ENCODE peak calls at places on chromosomes 4 and X, in seven cellular contexts. E is DND-41, K is transverse colon, P is cardiac muscle cell, U is left lung, T is neural progenitor cell, V is tibial nerve. B is an unnamed sample.

GRCh38 chrX:149513713-149514427 is 8.8 kb upstream of the IDS start:
- DNase-seq in E (peak; percentile 47), K (no peak), P (peak; percentile 70), U (no peak), T (no peak), V (peak; percentile 11), B (no peak)

GRCh38 chr4:88629826-88630225 is 37.5 kb downstream of the HERC3 start:
- DNase-seq in E (no peak), K (no peak), P (no peak), U (no peak), T (no peak), V (no peak), B (no peak)

GRCh38 chrX:119235872-119236598 is at the start of gene PGRMC1:
- DNase-seq in E (peak; percentile 83), K (peak; percentile 84), P (peak; percentile 86), U (peak; percentile 93), T (peak; percentile 90), V (peak; percentile 72), B (peak; percentile 76)

GRCh38 chr4:7331682-7332000 is 103.1 kb downstream of the PSAPL1 start:
- DNase-seq in E (no peak), K (no peak), P (no peak), U (peak; percentile 39), T (no peak), V (no peak), B (no peak)

GRCh38 chr4:68074397-68074796 is 55.3 kb downstream of the TMPRSS11F start:
- DNase-seq in E (no peak), K (no peak), P (no peak), U (no peak), T (no peak), V (no peak), B (no peak)

GRCh38 chr4:107666134-107666533 is 53.9 kb downstream of the PAPSS1 start:
- DNase-seq in E (no peak), K (no peak), P (peak; percentile 68), U (no peak), T (peak; percentile 10), V (no peak), B (no peak)

GRCh38 chr4:145177511-145177905 is 2.9 kb downstream of the OTUD4 start:
- DNase-seq in E (no peak), K (no peak), P (peak; percentile 54), U (no peak), T (no peak), V (no peak), B (no peak)

GRCh38 chrX:102950908-102951866 is 14.1 kb downstream of the RAB40AL start:
- DNase-seq in E (peak; percentile 56), K (peak; percentile 44), P (peak; percentile 50), U (no peak), T (peak; percentile 58), V (peak; percentile 63), B (peak; percentile 26)

GRCh38 chr4:82515705-82516104 is 46.1 kb downstream of the TMEM150C start:
- DNase-seq in E (no peak), K (no peak), P (peak; percentile 96), U (no peak), T (no peak), V (peak; percentile 59), B (no peak)

GRCh38 chr4:78020677-78021076 is 36.4 kb upstream of the FRAS1 start:
- DNase-seq in E (no peak), K (no peak), P (no peak), U (no peak), T (no peak), V (no peak), B (no peak)

GRCh38 chr4:1511441-1512041 is 105.3 kb upstream of the NKX1-1 start:
- DNase-seq in E (no peak), K (no peak), P (peak; percentile 22), U (peak; percentile 76), T (no peak), V (peak; percentile 17), B (no peak)

GRCh38 chrX:28920554-28920953 is 333.3 kb downstream of the IL1RAPL1 start:
- DNase-seq in E (no peak), K (no peak), P (no peak), U (no peak), T (no peak), V (no peak), B (no peak)

GRCh38 chr4:921830-922331 is 10.2 kb downstream of the GAK start:
- DNase-seq in E (peak; percentile 26), K (peak; percentile 26), P (no peak), U (peak; percentile 49), T (no peak), V (no peak), B (no peak)

GRCh38 chr4:3532714-3533336 is 603 bp upstream of the LRPAP1 start:
- DNase-seq in E (no peak), K (no peak), P (no peak), U (no peak), T (peak; percentile 45), V (no peak), B (no peak)

GRCh38 chrX:68832516-68833447 is 4.0 kb downstream of the EFNB1 start:
- DNase-seq in E (no peak), K (no peak), P (no peak), U (no peak), T (peak; percentile 28), V (no peak), B (no peak)

GRCh38 chr4:62618042-62618441 is 1417.9 kb downstream of the ADGRL3 start:
- DNase-seq in E (no peak), K (no peak), P (no peak), U (no peak), T (no peak), V (no peak), B (no peak)

GRCh38 chrX:13119386-13119785 is 75.0 kb upstream of the FAM9C start:
- DNase-seq in E (no peak), K (no peak), P (peak; percentile 44), U (no peak), T (peak; percentile 55), V (no peak), B (no peak)

GRCh38 chrX:13448941-13449340 is 120.5 kb upstream of the EGFL6 start:
- DNase-seq in E (no peak), K (no peak), P (no peak), U (no peak), T (no peak), V (peak; percentile 14), B (no peak)

GRCh38 chrX:37745354-37745753 is 34.5 kb upstream of the CYBB start:
- DNase-seq in E (peak; percentile 84), K (peak; percentile 84), P (peak; percentile 72), U (peak; percentile 79), T (peak; percentile 71), V (peak; percentile 73), B (peak; percentile 85)

GRCh38 chr4:46506876-46507275 is 116.9 kb upstream of the GABRA2 start:
- DNase-seq in E (no peak), K (no peak), P (peak; percentile 6), U (no peak), T (no peak), V (no peak), B (no peak)

GRCh38 chr4:141971854-141972253 is 335.5 kb downstream of the IL15 start:
- DNase-seq in E (no peak), K (no peak), P (no peak), U (no peak), T (no peak), V (no peak), B (no peak)

GRCh38 chrX:71184092-71184491 is 38.9 kb upstream of the GJB1 start:
- DNase-seq in E (no peak), K (no peak), P (no peak), U (no peak), T (no peak), V (no peak), B (no peak)

GRCh38 chrX:138761380-138761779 is 49.9 kb upstream of the FGF13 start:
- DNase-seq in E (no peak), K (no peak), P (no peak), U (no peak), T (no peak), V (no peak), B (no peak)

DNA sequence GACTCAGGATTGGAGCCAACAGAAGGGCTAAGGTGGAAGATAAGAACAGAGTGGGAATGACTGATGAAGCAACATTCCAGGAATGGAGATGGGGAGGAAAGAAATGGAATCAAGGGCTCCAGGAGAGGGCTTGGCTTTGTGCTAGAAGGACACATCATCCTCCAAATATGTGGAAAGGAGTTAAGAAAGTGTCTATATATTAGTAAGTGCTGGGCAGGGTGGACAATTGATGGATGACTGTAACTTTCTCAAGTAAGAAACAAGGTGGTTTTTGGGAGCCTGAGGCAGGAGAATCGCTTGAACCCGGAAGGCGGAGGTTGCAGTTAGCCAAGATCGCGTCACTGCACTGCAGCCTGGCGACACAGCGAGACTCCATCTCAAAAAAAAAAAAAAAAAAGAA is 71.6 kb upstream of the NFKB1 start:
- DNase-seq in E (no peak), K (no peak), P (peak; percentile 82), U (no peak), T (no peak), V (no peak), B (no peak)
- TF ChIP-seq CTCF in E (no peak), K (no peak), P (no peak), U (no peak), T (no peak), V (no peak), B (no peak)

GRCh38 chr4:5751073-5751917 is 40.3 kb downstream of the EVC start:
- DNase-seq in E (no peak), K (no peak), P (peak; percentile 93), U (peak; percentile 61), T (no peak), V (no peak), B (no peak)
- H3K4me1 ChIP-seq in E (no peaks in the 10 kb centered on the region), K (no peaks in the 10 kb centered on the region), P (no peaks in the 10 kb centered on the region), U (no peaks in the 10 kb centered on the region), T (peaks cover 5% of the 10 kb centered on the region), V (no peaks in the 10 kb centered on the region), B (no peaks in the 10 kb centered on the region)

GRCh38 chrX:30618160-30618765 is 35.0 kb upstream of the GK start:
- DNase-seq in E (no peak), K (no peak), P (peak; percentile 5), U (no peak), T (no peak), V (no peak), B (no peak)

GRCh38 chrX:30612250-30612655 is 34.7 kb upstream of the TASL start:
- DNase-seq in E (no peak), K (no peak), P (no peak), U (no peak), T (no peak), V (no peak), B (no peak)

GRCh38 chrX:30620125-30620524 is 33.1 kb upstream of the GK start:
- DNase-seq in E (no peak), K (no peak), P (no peak), U (no peak), T (no peak), V (no peak), B (no peak)

GRCh38 chrX:30613736-30614135 is 36.2 kb upstream of the TASL start:
- DNase-seq in E (no peak), K (no peak), P (peak; percentile 29), U (no peak), T (no peak), V (no peak), B (no peak)

GRCh38 chrX:30615229-30615628 is 37.7 kb upstream of the TASL start:
- DNase-seq in E (no peak), K (no peak), P (peak; percentile 36), U (no peak), T (no peak), V (no peak), B (no peak)
- H3K27ac ChIP-seq in E (no peak overlapping the region), K (no peak overlapping the region), P (no peak overlapping the region), U (no peak overlapping the region), T (no peak overlapping the region), V (no peak overlapping the region), B (no peak overlapping the region)

DNA sequence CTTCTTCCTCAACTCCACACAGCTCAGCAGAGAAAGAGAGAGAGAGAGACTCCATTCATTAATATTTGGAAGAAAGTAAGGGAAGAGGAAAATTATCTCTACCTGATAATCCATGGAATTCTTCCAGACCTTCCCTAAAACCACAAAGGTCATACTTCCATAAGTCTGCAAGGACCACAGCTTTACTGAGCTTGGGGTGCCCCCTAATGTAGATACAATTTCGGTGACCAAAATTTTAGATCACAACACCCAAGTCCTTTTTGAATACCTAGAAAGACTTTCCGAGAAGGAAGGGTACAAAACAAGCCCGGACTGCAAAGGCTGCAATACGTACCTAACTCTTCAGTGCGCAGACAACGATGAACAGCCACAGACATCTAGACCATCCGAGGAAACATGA is 523.9 kb downstream of the GLUD2 start:
- DNase-seq in E (no peak), K (no peak), P (no peak), U (no peak), T (no peak), V (no peak), B (no peak)
- TF ChIP-seq CTCF in E (no peak), K (no peak), P (no peak), U (no peak), T (no peak), V (no peak), B (no peak)

B was measured in CD8-positive, alpha-beta T cell.